ENCODE peak calls at places on chromosomes 11 and 22, in eight cellular contexts. Y is HT-29, Z is posterior cingulate gyrus, Q is iPS DF 6.9, H is AG20443, G is SW 1271, E is astrocyte of the spinal cord, X is left lung. T is an unnamed sample.

GRCh38 chr11:66366844-66367477 is 4.6 kb downstream of the SLC29A2 start:
- DNase-seq in Y (no peak), Z (peak), Q (no peak), H (no peak), G (no peak), E (no peak), X (no peak), T (no peak)

GRCh38 chr11:26442131-26442530 is 110.2 kb downstream of the ANO3 start:
- DNase-seq in Y (no peak), Z (no peak), Q (no peak), H (peak), G (no peak), E (peak), X (no peak), T (no peak)

GRCh38 chr11:105179542-105180278 is 40.1 kb upstream of the CARD18 start:
- DNase-seq in Y (peak), Z (no peak), Q (no peak), H (no peak), G (no peak), E (no peak), X (no peak), T (no peak)

GRCh38 chr11:130070829-130071205 is 1.1 kb downstream of the APLP2 start:
- DNase-seq in Y (no peak), Z (no peak), Q (no peak), H (peak), G (peak), E (peak), X (peak), T (no peak)

GRCh38 chr11:8017894-8018741 is 31.0 kb downstream of the EIF3F start:
- DNase-seq in Y (no peak), Z (no peak), Q (no peak), H (no peak), G (no peak), E (peak), X (no peak), T (peak)

GRCh38 chr22:30856699-30857098 is 111.9 kb downstream of the MORC2 start:
- DNase-seq in Y (no peak), Z (peak), Q (no peak), H (peak), G (no peak), E (no peak), X (no peak), T (no peak)

GRCh38 chr11:35649984-35650383 is 12.6 kb upstream of the TRIM44 start:
- DNase-seq in Y (no peak), Z (no peak), Q (no peak), H (peak), G (no peak), E (peak), X (no peak), T (no peak)

GRCh38 chr11:27458182-27458581 is 14.4 kb downstream of the LGR4 start:
- DNase-seq in Y (no peak), Z (no peak), Q (no peak), H (no peak), G (no peak), E (no peak), X (no peak), T (no peak)

GRCh38 chr11:95156916-95157568 is 67.4 kb downstream of the ENDOD1 start:
- DNase-seq in Y (no peak), Z (peak), Q (no peak), H (peak), G (no peak), E (no peak), X (no peak), T (no peak)

GRCh38 chr11:112227002-112227401 is 774 bp downstream of the PTS start:
- DNase-seq in Y (no peak), Z (no peak), Q (no peak), H (peak), G (peak), E (no peak), X (no peak), T (peak)

GRCh38 chr11:94694309-94695060 is 73.7 kb upstream of the AMOTL1 start:
- DNase-seq in Y (no peak), Z (no peak), Q (no peak), H (no peak), G (no peak), E (no peak), X (no peak), T (no peak)

GRCh38 chr11:128738942-128739341 is 45.1 kb downstream of the FLI1 start:
- DNase-seq in Y (no peak), Z (no peak), Q (no peak), H (no peak), G (no peak), E (no peak), X (no peak), T (no peak)

GRCh38 chr11:110675548-110675947 is 36.7 kb downstream of the ARHGAP20 start:
- DNase-seq in Y (no peak), Z (no peak), Q (no peak), H (no peak), G (no peak), E (no peak), X (no peak), T (no peak)

GRCh38 chr11:114202011-114202609 is 94.1 kb upstream of the NNMT start:
- DNase-seq in Y (no peak), Z (peak), Q (no peak), H (no peak), G (no peak), E (no peak), X (no peak), T (no peak)

GRCh38 chr11:1574256-1575242 is 2.5 kb upstream of the DUSP8 start:
- DNase-seq in Y (peak), Z (peak), Q (no peak), H (peak), G (peak), E (no peak), X (no peak), T (peak)

GRCh38 chr11:64234840-64235379 is 526 bp downstream of the VEGFB start:
- DNase-seq in Y (peak), Z (no peak), Q (no peak), H (peak), G (peak), E (no peak), X (no peak), T (no peak)

GRCh38 chr11:118656563-118657165 is 22.8 kb downstream of the TREH start:
- DNase-seq in Y (no peak), Z (no peak), Q (no peak), H (no peak), G (no peak), E (no peak), X (no peak), T (peak)

GRCh38 chr11:67120456-67120855 is 1.4 kb downstream of the KDM2A start:
- DNase-seq in Y (peak), Z (peak), Q (no peak), H (no peak), G (no peak), E (no peak), X (no peak), T (no peak)

GRCh38 chr11:18010977-18011586 is 1.8 kb downstream of the SERGEF start:
- DNase-seq in Y (no peak), Z (no peak), Q (no peak), H (no peak), G (no peak), E (no peak), X (no peak), T (no peak)

GRCh38 chr11:36507824-36508489 is 2.1 kb downstream of the TRAF6 start:
- DNase-seq in Y (no peak), Z (no peak), Q (no peak), H (no peak), G (no peak), E (no peak), X (no peak), T (no peak)

GRCh38 chr11:69444381-69445130 is 36.9 kb upstream of the LINC01488 start:
- DNase-seq in Y (no peak), Z (peak), Q (no peak), H (peak), G (peak), E (peak), X (peak), T (no peak)

GRCh38 chr11:85725510-85726258 is 39.7 kb upstream of the CCDC89 start:
- DNase-seq in Y (peak), Z (no peak), Q (no peak), H (peak), G (peak), E (peak), X (no peak), T (no peak)

GRCh38 chr22:48717076-48717810 is 1110.4 kb downstream of the BRD1 start:
- DNase-seq in Y (no peak), Z (peak), Q (no peak), H (no peak), G (no peak), E (no peak), X (no peak), T (no peak)

GRCh38 chr11:73866095-73866579 is 10.5 kb downstream of the COA4 start:
- DNase-seq in Y (no peak), Z (no peak), Q (no peak), H (no peak), G (no peak), E (peak), X (no peak), T (no peak)

GRCh38 chr22:43432883-43433415 is 21.1 kb downstream of the MPPED1 start:
- DNase-seq in Y (no peak), Z (peak), Q (no peak), H (no peak), G (no peak), E (no peak), X (peak), T (no peak)

GRCh38 chr11:3627291-3627690 is 14.5 kb downstream of the ART5 start:
- DNase-seq in Y (no peak), Z (peak), Q (no peak), H (peak), G (no peak), E (peak), X (no peak), T (no peak)

GRCh38 chr11:92735039-92735438 is 234.4 kb upstream of the MTNR1B start:
- DNase-seq in Y (peak), Z (no peak), Q (no peak), H (no peak), G (no peak), E (no peak), X (no peak), T (no peak)

GRCh38 chr11:131993291-131993690 is 622.9 kb downstream of the NTM start:
- DNase-seq in Y (no peak), Z (no peak), Q (no peak), H (no peak), G (no peak), E (no peak), X (no peak), T (no peak)

GRCh38 chr22:36512333-36512732 is 5.5 kb upstream of the FOXRED2 start:
- DNase-seq in Y (no peak), Z (no peak), Q (no peak), H (no peak), G (no peak), E (no peak), X (no peak), T (no peak)

GRCh38 chr22:29030618-29031235 is 30.9 kb downstream of the C22orf31 start:
- DNase-seq in Y (peak), Z (no peak), Q (peak), H (peak), G (peak), E (peak), X (peak), T (peak)